ENCODE peak calls at places on chromosomes 16 and 17, in nine cellular contexts. Y, B, R, I, L, O, Q, P and X are unnamed samples.
A peak's percentile ranks its signal among the peaks of the same experiment; 100 is the strongest.

GRCh38 chr17:80921741-80922579 is 69.7 kb upstream of the CHMP6 start:
- DNase-seq in Y (no peak), B (no peak), R (no peak), I (no peak), L (no peak), O (no peak), Q (no peak), P (no peak), X (no peak)

GRCh38 chr16:27408012-27408601 is 6.1 kb downstream of the IL21R start:
- DNase-seq in Y (no peak), B (peak; percentile 48), R (no peak), I (peak; percentile 71), L (peak; percentile 51), O (no peak), Q (peak; percentile 44), P (no peak), X (no peak)

GRCh38 chr16:24626251-24626650 is 86.9 kb downstream of the RBBP6 start:
- DNase-seq in Y (no peak), B (peak; percentile 63), R (no peak), I (no peak), L (peak; percentile 61), O (no peak), Q (peak; percentile 42), P (peak; percentile 47), X (no peak)

GRCh38 chr17:31486351-31487062 is 95.0 kb downstream of the RAB11FIP4 start:
- DNase-seq in Y (no peak), B (no peak), R (no peak), I (peak; percentile 23), L (no peak), O (no peak), Q (no peak), P (no peak), X (no peak)

GRCh38 chr17:34015253-34015652 is 239.8 kb upstream of the CCL2 start:
- DNase-seq in Y (no peak), B (no peak), R (no peak), I (no peak), L (no peak), O (no peak), Q (no peak), P (no peak), X (no peak)

GRCh38 chr17:15885770-15886169 is 59.2 kb upstream of the ADORA2B start:
- DNase-seq in Y (no peak), B (no peak), R (no peak), I (no peak), L (peak; percentile 50), O (no peak), Q (no peak), P (no peak), X (no peak)

GRCh38 chr16:54591816-54592246 is 305.2 kb upstream of the IRX3 start:
- DNase-seq in Y (no peak), B (no peak), R (no peak), I (no peak), L (no peak), O (no peak), Q (no peak), P (no peak), X (no peak)

GRCh38 chr17:36938566-36939058 is 1.3 kb downstream of the LHX1 start:
- DNase-seq in Y (no peak), B (no peak), R (no peak), I (no peak), L (no peak), O (no peak), Q (no peak), P (no peak), X (no peak)

GRCh38 chr17:59330314-59330942 is 1.0 kb upstream of the YPEL2 start:
- DNase-seq in Y (peak; percentile 74), B (no peak), R (no peak), I (no peak), L (no peak), O (peak; percentile 43), Q (peak; percentile 34), P (no peak), X (no peak)

GRCh38 chr16:30351586-30352419 is 3.3 kb downstream of the CD2BP2 start:
- DNase-seq in Y (peak; percentile 81), B (peak; percentile 97), R (no peak), I (no peak), L (peak; percentile 97), O (peak; percentile 86), Q (peak; percentile 38), P (no peak), X (peak; percentile 96)

GRCh38 chr16:88195911-88196465 is 186.8 kb upstream of the ZNF469 start:
- DNase-seq in Y (no peak), B (no peak), R (no peak), I (no peak), L (no peak), O (no peak), Q (no peak), P (no peak), X (no peak)

GRCh38 chr16:89199241-89200123 is 855 bp downstream of the SLC22A31 start:
- DNase-seq in Y (no peak), B (no peak), R (no peak), I (no peak), L (no peak), O (no peak), Q (no peak), P (no peak), X (no peak)

GRCh38 chr17:17757391-17757791 is 76.1 kb downstream of the RAI1 start:
- DNase-seq in Y (no peak), B (no peak), R (peak; percentile 72), I (peak; percentile 44), L (no peak), O (no peak), Q (no peak), P (no peak), X (no peak)

GRCh38 chr17:41734139-41734948 is at the start of gene HAP1:
- DNase-seq in Y (no peak), B (peak; percentile 35), R (no peak), I (no peak), L (peak; percentile 21), O (no peak), Q (no peak), P (peak; percentile 50), X (no peak)

GRCh38 chr16:82192665-82193064 is 22.6 kb upstream of the MPHOSPH6 start:
- DNase-seq in Y (no peak), B (peak; percentile 67), R (no peak), I (peak; percentile 6), L (peak; percentile 90), O (no peak), Q (peak; percentile 94), P (peak; percentile 91), X (no peak)

GRCh38 chr17:15463363-15463762 is 4.1 kb downstream of the CDRT4 start:
- DNase-seq in Y (peak; percentile 40), B (peak; percentile 82), R (no peak), I (no peak), L (peak; percentile 68), O (peak; percentile 41), Q (peak; percentile 16), P (peak; percentile 11), X (peak; percentile 83)

GRCh38 chr16:65521685-65522338 is 399.9 kb upstream of the CDH11 start:
- DNase-seq in Y (no peak), B (no peak), R (no peak), I (no peak), L (peak; percentile 26), O (no peak), Q (no peak), P (no peak), X (peak; percentile 63)

GRCh38 chr16:15033309-15033707 is 22.6 kb downstream of the NTAN1 start:
- DNase-seq in Y (peak; percentile 84), B (peak; percentile 40), R (no peak), I (no peak), L (no peak), O (peak; percentile 44), Q (no peak), P (no peak), X (no peak)

GRCh38 chr16:79272141-79272577 is 328.4 kb downstream of the MAF start:
- DNase-seq in Y (no peak), B (no peak), R (no peak), I (peak; percentile 63), L (no peak), O (no peak), Q (no peak), P (no peak), X (no peak)

GRCh38 chr17:61757168-61757567 is 106.2 kb downstream of the BRIP1 start:
- DNase-seq in Y (no peak), B (no peak), R (peak; percentile 59), I (peak; percentile 76), L (no peak), O (no peak), Q (no peak), P (no peak), X (no peak)

GRCh38 chr16:73051903-73052302 is 4.0 kb upstream of the ZFHX3 start:
- DNase-seq in Y (no peak), B (no peak), R (no peak), I (no peak), L (no peak), O (no peak), Q (no peak), P (no peak), X (no peak)
- H3K4me3 ChIP-seq in Y (no peak overlapping the region), B (no peak overlapping the region), R (no peak overlapping the region), I (no peak overlapping the region), L (no peak overlapping the region), O (no peak overlapping the region), Q (no peak overlapping the region), P (no peak overlapping the region), X (no peak overlapping the region)

DNA sequence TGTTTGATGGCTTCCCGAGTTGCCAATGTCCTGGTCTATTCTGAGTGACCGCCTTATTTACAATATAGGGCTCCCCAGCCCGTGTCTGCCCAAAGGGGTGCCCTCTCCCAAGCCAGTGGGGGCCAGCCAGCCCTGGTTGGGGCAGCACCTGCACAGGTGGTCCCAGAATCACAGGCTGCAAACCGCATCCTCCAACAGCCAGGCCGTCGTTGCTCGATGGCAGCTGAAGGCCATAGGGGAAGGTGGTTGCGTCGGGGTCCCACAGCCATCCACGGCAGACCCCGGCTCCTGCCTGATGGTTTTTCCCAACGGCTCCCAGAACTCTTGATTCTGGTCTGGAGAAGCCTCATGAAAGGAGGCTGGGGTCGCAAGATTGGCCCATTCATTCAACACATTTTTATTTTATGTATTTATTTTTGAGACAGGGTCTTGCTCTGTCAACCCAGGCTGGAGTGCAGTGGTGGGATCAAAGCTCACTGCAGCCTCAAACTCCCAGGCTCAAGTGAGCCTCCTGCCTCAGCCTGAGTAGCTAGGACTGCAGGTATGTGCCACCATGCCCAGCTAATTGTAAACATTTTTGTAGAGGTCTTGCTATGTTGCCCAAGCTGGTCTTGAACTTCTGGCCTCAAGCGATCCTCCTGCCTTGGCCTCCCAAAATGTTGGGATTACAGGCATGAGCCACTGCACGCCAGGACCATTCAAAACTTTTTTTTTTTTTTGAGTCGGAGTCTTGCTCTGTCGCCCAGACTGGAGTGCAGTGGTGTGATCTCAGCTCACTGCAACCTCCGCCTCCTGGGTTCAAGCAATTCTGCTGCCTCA is 79.0 kb upstream of the TOB1 start:
- DNase-seq in Y (no peak), B (no peak), R (no peak), I (no peak), L (no peak), O (no peak), Q (no peak), P (no peak), X (no peak)
- H3K4me3 ChIP-seq in Y (peak overlapping the region; percentile 69), B (no peak overlapping the region), R (no peak overlapping the region), I (no peak overlapping the region), L (peak overlapping the region; percentile 24), O (peak overlapping the region; percentile 30), Q (peak overlapping the region; percentile 28), P (no peak overlapping the region), X (no peak overlapping the region)

GRCh38 chr17:55845385-55845784 is 94.5 kb downstream of the PCTP start:
- DNase-seq in Y (peak; percentile 37), B (peak; percentile 40), R (peak; percentile 3), I (peak; percentile 6), L (peak; percentile 42), O (peak; percentile 54), Q (no peak), P (peak; percentile 11), X (peak; percentile 3)
- H3K4me3 ChIP-seq in Y (peak overlapping the region; percentile 38), B (peak overlapping the region; percentile 14), R (no peak overlapping the region), I (no peak overlapping the region), L (no peak overlapping the region), O (no peak overlapping the region), Q (no peak overlapping the region), P (no peak overlapping the region), X (peak overlapping the region; percentile 25)

GRCh38 chr17:28385037-28385797 is 13.7 kb downstream of the SARM1 start:
- DNase-seq in Y (no peak), B (no peak), R (no peak), I (no peak), L (no peak), O (no peak), Q (no peak), P (no peak), X (no peak)
- H3K4me3 ChIP-seq in Y (peak overlapping the region; percentile 55), B (no peak overlapping the region), R (peak overlapping the region; percentile 66), I (no peak overlapping the region), L (no peak overlapping the region), O (peak overlapping the region; percentile 11), Q (peak overlapping the region; percentile 36), P (peak overlapping the region; percentile 39), X (no peak overlapping the region)